ENCODE peak calls at places on chromosomes 2 and 18, in seven cellular contexts. N, D, A, X, F, E and R are unnamed samples.

GRCh38 chr18:58639751-58640427 is 11.0 kb upstream of the ALPK2 start:
- DNase-seq in N (no peak), D (no peak), A (no peak), X (no peak), F (no peak), E (no peak), R (no peak)

GRCh38 chr2:170930132-170931109 is 1.4 kb downstream of the GORASP2 start:
- DNase-seq in N (peak), D (peak), A (peak), X (peak), F (peak), E (peak), R (no peak)

GRCh38 chr2:45652090-45653050 is 895 bp downstream of the PRKCE start:
- DNase-seq in N (no peak), D (peak), A (peak), X (peak), F (peak), E (no peak), R (peak)

GRCh38 chr2:170034596-170034995 is 143.4 kb upstream of the MYO3B start:
- DNase-seq in N (no peak), D (no peak), A (no peak), X (no peak), F (no peak), E (no peak), R (no peak)

GRCh38 chr2:21363364-21363763 is 239.6 kb downstream of the TDRD15 start:
- DNase-seq in N (no peak), D (peak), A (no peak), X (no peak), F (no peak), E (no peak), R (no peak)

GRCh38 chr18:25669741-25670140 is 317.8 kb upstream of the ZNF521 start:
- DNase-seq in N (no peak), D (no peak), A (no peak), X (no peak), F (no peak), E (no peak), R (no peak)

GRCh38 chr2:100990650-100991403 is 11.3 kb upstream of the RPL31 start:
- DNase-seq in N (no peak), D (no peak), A (no peak), X (no peak), F (no peak), E (no peak), R (no peak)

GRCh38 chr2:104599802-104600510 is 254.0 kb upstream of the POU3F3 start:
- DNase-seq in N (no peak), D (peak), A (no peak), X (no peak), F (no peak), E (no peak), R (no peak)

GRCh38 chr2:71592181-71592711 is 138.9 kb downstream of the DYSF start:
- DNase-seq in N (no peak), D (no peak), A (no peak), X (no peak), F (peak), E (no peak), R (no peak)

GRCh38 chr2:174444761-174445160 is 42.1 kb downstream of the GPR155 start:
- DNase-seq in N (no peak), D (no peak), A (no peak), X (no peak), F (no peak), E (no peak), R (no peak)

GRCh38 chr2:108370080-108370479 is 7.7 kb upstream of the SULT1C4 start:
- DNase-seq in N (no peak), D (no peak), A (no peak), X (no peak), F (no peak), E (no peak), R (no peak)

GRCh38 chr2:215982465-215982875 is 30.9 kb downstream of the MREG start:
- DNase-seq in N (no peak), D (peak), A (no peak), X (no peak), F (no peak), E (no peak), R (no peak)

GRCh38 chr2:128299628-128300027 is 19.0 kb downstream of the HS6ST1 start:
- DNase-seq in N (no peak), D (no peak), A (no peak), X (no peak), F (no peak), E (no peak), R (no peak)

GRCh38 chr2:69482471-69482870 is 45.2 kb upstream of the NFU1 start:
- DNase-seq in N (no peak), D (no peak), A (no peak), X (no peak), F (no peak), E (no peak), R (no peak)

GRCh38 chr18:57812126-57812477 is 9.0 kb upstream of the ATP8B1 start:
- DNase-seq in N (no peak), D (no peak), A (no peak), X (no peak), F (no peak), E (no peak), R (no peak)

GRCh38 chr2:55618025-55618648 is 715 bp upstream of the PPP4R3B start:
- DNase-seq in N (no peak), D (peak), A (no peak), X (no peak), F (peak), E (no peak), R (no peak)

GRCh38 chr2:241569831-241570281 is 11.3 kb downstream of the BOK start:
- DNase-seq in N (no peak), D (no peak), A (no peak), X (no peak), F (no peak), E (no peak), R (no peak)

GRCh38 chr2:235463893-235464292 is 29.9 kb upstream of the AGAP1 start:
- DNase-seq in N (no peak), D (no peak), A (no peak), X (no peak), F (peak), E (no peak), R (no peak)

GRCh38 chr2:241142063-241142462 is 7.2 kb downstream of the PASK start:
- DNase-seq in N (no peak), D (no peak), A (no peak), X (no peak), F (no peak), E (no peak), R (no peak)

GRCh38 chr2:2812648-2813047 is 481.6 kb upstream of the MYT1L start:
- DNase-seq in N (no peak), D (no peak), A (no peak), X (no peak), F (no peak), E (no peak), R (no peak)

GRCh38 chr2:133390151-133390550 is 178.1 kb downstream of the NCKAP5 start:
- DNase-seq in N (no peak), D (no peak), A (no peak), X (no peak), F (no peak), E (no peak), R (no peak)

GRCh38 chr2:85131116-85131515 is 2.1 kb upstream of the TCF7L1 start:
- DNase-seq in N (no peak), D (peak), A (no peak), X (no peak), F (no peak), E (no peak), R (no peak)